ENCODE peak calls at places on chromosome 20, in five cellular contexts. One of them, this sample, is unnamed.

GRCh38 chr20:16360668-16361067 is 212.6 kb downstream of the KIF16B start:
- DNase-seq in occipital lobe: no peak
- DNase-seq in H54: no peak
- DNase-seq in GM23248: no peak
- DNase-seq in T1000: no peak
- DNase-seq in this sample: no peak

GRCh38 chr20:60138263-60139127 is 180.3 kb downstream of the CDH26 start:
- DNase-seq in occipital lobe: no peak
- DNase-seq in H54: peak
- DNase-seq in GM23248: peak
- DNase-seq in T1000: no peak
- DNase-seq in this sample: no peak

GRCh38 chr20:53937929-53938367 is 132.4 kb downstream of the BCAS1 start:
- DNase-seq in occipital lobe: no peak
- DNase-seq in H54: no peak
- DNase-seq in GM23248: no peak
- DNase-seq in T1000: no peak
- DNase-seq in this sample: no peak

GRCh38 chr20:32522775-32523612 is 62.1 kb downstream of the NOL4L start:
- DNase-seq in occipital lobe: no peak
- DNase-seq in H54: peak
- DNase-seq in GM23248: peak
- DNase-seq in T1000: no peak
- DNase-seq in this sample: no peak

GRCh38 chr20:47982574-47983360 is 197.5 kb upstream of the SULF2 start:
- DNase-seq in occipital lobe: no peak
- DNase-seq in H54: no peak
- DNase-seq in GM23248: no peak
- DNase-seq in T1000: no peak
- DNase-seq in this sample: peak

GRCh38 chr20:53282217-53282955 is 310.2 kb downstream of the TSHZ2 start:
- DNase-seq in occipital lobe: no peak
- DNase-seq in H54: no peak
- DNase-seq in GM23248: no peak
- DNase-seq in T1000: no peak
- DNase-seq in this sample: no peak

GRCh38 chr20:52127309-52127708 is 64.3 kb downstream of the ZFP64 start:
- DNase-seq in occipital lobe: no peak
- DNase-seq in H54: no peak
- DNase-seq in GM23248: no peak
- DNase-seq in T1000: no peak
- DNase-seq in this sample: no peak

GRCh38 chr20:60050193-60050960 is 92.2 kb downstream of the CDH26 start:
- DNase-seq in occipital lobe: no peak
- DNase-seq in H54: no peak
- DNase-seq in GM23248: no peak
- DNase-seq in T1000: no peak
- DNase-seq in this sample: no peak